ENCODE peak calls at places on chromosomes 16 and 17, in seven cellular contexts. W is iris pigment epithelial cell, R is NCI-H1105, S is germinal center, B is nephron progenitor cell, K is renal cortical epithelial cell, E is AML-193. D is an unnamed sample.

GRCh38 chr17:64343833-64344637 is 46.6 kb downstream of the PECAM1 start:
- DNase-seq in W (peak), R (peak), S (no peak), B (peak), K (peak), E (no peak), D (peak)

GRCh38 chr17:77474292-77474988 is 333.7 kb downstream of the SEC14L1 start:
- DNase-seq in W (no peak), R (no peak), S (no peak), B (no peak), K (no peak), E (no peak), D (no peak)

GRCh38 chr16:21611178-21611545 is 11.8 kb downstream of the METTL9 start:
- DNase-seq in W (peak), R (no peak), S (no peak), B (no peak), K (peak), E (peak), D (peak)

GRCh38 chr16:31718998-31719397 is 154.6 kb upstream of the ZNF267 start:
- DNase-seq in W (no peak), R (no peak), S (no peak), B (no peak), K (no peak), E (no peak), D (no peak)

GRCh38 chr17:16953841-16954240 is 18.1 kb downstream of the TNFRSF13B start:
- DNase-seq in W (no peak), R (no peak), S (no peak), B (no peak), K (no peak), E (no peak), D (no peak)

GRCh38 chr17:43315369-43315768 is 81.6 kb upstream of the RNU2-1 start:
- DNase-seq in W (no peak), R (no peak), S (no peak), B (no peak), K (no peak), E (no peak), D (no peak)

GRCh38 chr16:67428146-67428731 is 2.7 kb upstream of the HSD11B2 start:
- DNase-seq in W (peak), R (peak), S (peak), B (peak), K (peak), E (peak), D (peak)

GRCh38 chr16:50269061-50269705 is 2.8 kb downstream of the ADCY7 start:
- DNase-seq in W (no peak), R (no peak), S (no peak), B (no peak), K (no peak), E (no peak), D (no peak)

GRCh38 chr16:20372696-20373095 is 20.2 kb upstream of the UMOD start:
- DNase-seq in W (no peak), R (no peak), S (no peak), B (no peak), K (no peak), E (no peak), D (peak)

GRCh38 chr16:74030000-74030399 is 266.6 kb upstream of the PSMD7 start:
- DNase-seq in W (no peak), R (no peak), S (no peak), B (no peak), K (no peak), E (no peak), D (no peak)

GRCh38 chr17:16255481-16255901 is 38.5 kb downstream of the PIGL start:
- DNase-seq in W (no peak), R (no peak), S (no peak), B (no peak), K (no peak), E (no peak), D (no peak)

GRCh38 chr16:67030221-67030962 is 1.4 kb downstream of the CBFB start:
- DNase-seq in W (no peak), R (no peak), S (no peak), B (no peak), K (no peak), E (no peak), D (no peak)

GRCh38 chr17:55728833-55729232 is 6.2 kb upstream of the TMEM100 start:
- DNase-seq in W (no peak), R (no peak), S (no peak), B (no peak), K (no peak), E (no peak), D (no peak)

GRCh38 chr16:84042879-84043485 is 387 bp upstream of the SLC38A8 start:
- DNase-seq in W (no peak), R (peak), S (no peak), B (peak), K (no peak), E (no peak), D (no peak)

GRCh38 chr17:75343007-75343406 is 53.8 kb upstream of the SLC25A19 start:
- DNase-seq in W (no peak), R (no peak), S (no peak), B (no peak), K (no peak), E (no peak), D (no peak)

GRCh38 chr16:76931186-76931585 is 259.8 kb upstream of the MON1B start:
- DNase-seq in W (peak), R (no peak), S (no peak), B (no peak), K (peak), E (no peak), D (peak)

GRCh38 chr17:6843241-6843890 is 11.8 kb upstream of the TEKT1 start:
- DNase-seq in W (peak), R (peak), S (peak), B (no peak), K (peak), E (peak), D (peak)

GRCh38 chr17:5701371-5701770 is 117.1 kb upstream of the NLRP1 start:
- DNase-seq in W (no peak), R (no peak), S (no peak), B (no peak), K (no peak), E (no peak), D (no peak)

GRCh38 chr17:50501906-50502642 is 6.2 kb upstream of the MYCBPAP start:
- DNase-seq in W (peak), R (no peak), S (no peak), B (no peak), K (no peak), E (no peak), D (no peak)

GRCh38 chr16:30977502-30977901 is 7.5 kb upstream of the HSD3B7 start:
- DNase-seq in W (no peak), R (no peak), S (no peak), B (no peak), K (no peak), E (no peak), D (no peak)

GRCh38 chr16:25060920-25061319 is 45.8 kb upstream of the ARHGAP17 start:
- DNase-seq in W (peak), R (no peak), S (peak), B (no peak), K (no peak), E (peak), D (no peak)

GRCh38 chr17:39714234-39714633 is 14.4 kb downstream of the ERBB2 start:
- DNase-seq in W (no peak), R (no peak), S (no peak), B (no peak), K (no peak), E (no peak), D (no peak)

GRCh38 chr17:16040710-16041251 is 41.2 kb downstream of the TTC19 start:
- DNase-seq in W (peak), R (no peak), S (no peak), B (no peak), K (peak), E (no peak), D (no peak)

GRCh38 chr17:75894049-75894742 is 2.6 kb downstream of the TRIM65 start:
- DNase-seq in W (no peak), R (no peak), S (no peak), B (no peak), K (no peak), E (no peak), D (no peak)

D was measured in bronchial epithelial cell.